ENCODE peak calls at places on chromosomes 7 and 10, in seven cellular contexts. One of them, this sample, is unnamed.
A peak's percentile ranks its signal among the peaks of the same experiment; 100 is the strongest.

GRCh38 chr10:16441106-16441850 is 4.5 kb downstream of the PTER start:
- DNase-seq in GM10248: no peak
- DNase-seq in mucosa of descending colon: no peak
- DNase-seq in ovary: no peak
- DNase-seq in sigmoid colon: no peak
- DNase-seq in PC-3: peak; percentile 8
- DNase-seq in A549: no peak
- DNase-seq in this sample: peak; percentile 16

GRCh38 chr7:106260136-106260561 is 24.6 kb downstream of the NAMPT start:
- DNase-seq in mucosa of descending colon: no peak
- DNase-seq in GM10248: no peak
- DNase-seq in sigmoid colon: no peak
- DNase-seq in ovary: no peak
- DNase-seq in A549: no peak
- DNase-seq in PC-3: no peak
- DNase-seq in this sample: no peak

GRCh38 chr7:43467846-43468245 is 115.1 kb upstream of the STK17A start:
- DNase-seq in mucosa of descending colon: no peak
- DNase-seq in ovary: no peak
- DNase-seq in GM10248: no peak
- DNase-seq in PC-3: no peak
- DNase-seq in A549: no peak
- DNase-seq in sigmoid colon: no peak
- DNase-seq in this sample: no peak

GRCh38 chr10:110818311-110819257 is 53.1 kb upstream of the PDCD4 start:
- DNase-seq in ovary: no peak
- DNase-seq in mucosa of descending colon: peak; percentile 90
- DNase-seq in GM10248: no peak
- DNase-seq in sigmoid colon: peak; percentile 53
- DNase-seq in A549: no peak
- DNase-seq in PC-3: peak; percentile 60
- DNase-seq in this sample: no peak

GRCh38 chr7:156578578-156578940 is 62.0 kb upstream of the RNF32 start:
- DNase-seq in A549: no peak
- DNase-seq in GM10248: no peak
- DNase-seq in sigmoid colon: no peak
- DNase-seq in ovary: no peak
- DNase-seq in mucosa of descending colon: no peak
- DNase-seq in PC-3: no peak
- DNase-seq in this sample: no peak

GRCh38 chr7:2621948-2622640 is 9.7 kb upstream of the TTYH3 start:
- DNase-seq in A549: no peak
- DNase-seq in GM10248: no peak
- DNase-seq in ovary: no peak
- DNase-seq in mucosa of descending colon: peak; percentile 26
- DNase-seq in sigmoid colon: no peak
- DNase-seq in PC-3: no peak
- DNase-seq in this sample: no peak

GRCh38 chr7:56062382-56062781 is 1.7 kb upstream of the SUMF2 start:
- DNase-seq in sigmoid colon: no peak
- DNase-seq in ovary: no peak
- DNase-seq in PC-3: peak; percentile 69
- DNase-seq in A549: no peak
- DNase-seq in GM10248: no peak
- DNase-seq in mucosa of descending colon: no peak
- DNase-seq in this sample: no peak

GRCh38 chr10:132632851-132633684 is 95.5 kb downstream of the INPP5A start:
- DNase-seq in sigmoid colon: peak; percentile 73
- DNase-seq in A549: no peak
- DNase-seq in GM10248: no peak
- DNase-seq in ovary: no peak
- DNase-seq in mucosa of descending colon: no peak
- DNase-seq in PC-3: peak; percentile 11
- DNase-seq in this sample: no peak

GRCh38 chr7:31948041-31948440 is 122.2 kb downstream of the PDE1C start:
- DNase-seq in GM10248: no peak
- DNase-seq in ovary: no peak
- DNase-seq in sigmoid colon: no peak
- DNase-seq in PC-3: peak; percentile 93
- DNase-seq in mucosa of descending colon: peak; percentile 14
- DNase-seq in A549: peak; percentile 79
- DNase-seq in this sample: peak; percentile 62

GRCh38 chr10:9096288-9096687 is 1041.8 kb downstream of the GATA3 start:
- DNase-seq in sigmoid colon: no peak
- DNase-seq in mucosa of descending colon: no peak
- DNase-seq in A549: no peak
- DNase-seq in GM10248: no peak
- DNase-seq in PC-3: no peak
- DNase-seq in ovary: no peak
- DNase-seq in this sample: no peak

GRCh38 chr10:103709341-103709920 is 145.9 kb downstream of the SH3PXD2A start:
- DNase-seq in ovary: no peak
- DNase-seq in sigmoid colon: no peak
- DNase-seq in GM10248: no peak
- DNase-seq in A549: no peak
- DNase-seq in PC-3: peak; percentile 74
- DNase-seq in mucosa of descending colon: no peak
- DNase-seq in this sample: peak; percentile 29

GRCh38 chr7:20892776-20893175 is 106.1 kb upstream of the SP8 start:
- DNase-seq in sigmoid colon: no peak
- DNase-seq in PC-3: no peak
- DNase-seq in ovary: no peak
- DNase-seq in mucosa of descending colon: no peak
- DNase-seq in GM10248: no peak
- DNase-seq in A549: no peak
- DNase-seq in this sample: no peak

GRCh38 chr7:1052031-1052818 is 7.9 kb downstream of the GPR146 start:
- DNase-seq in sigmoid colon: no peak
- DNase-seq in PC-3: no peak
- DNase-seq in A549: no peak
- DNase-seq in GM10248: no peak
- DNase-seq in ovary: no peak
- DNase-seq in mucosa of descending colon: no peak
- DNase-seq in this sample: no peak

GRCh38 chr7:101093907-101094306 is 8.6 kb downstream of the TRIM56 start:
- DNase-seq in sigmoid colon: no peak
- DNase-seq in PC-3: peak; percentile 70
- DNase-seq in GM10248: no peak
- DNase-seq in A549: no peak
- DNase-seq in ovary: no peak
- DNase-seq in mucosa of descending colon: no peak
- DNase-seq in this sample: no peak

GRCh38 chr7:101096957-101097347 is 11.7 kb downstream of the TRIM56 start:
- DNase-seq in sigmoid colon: no peak
- DNase-seq in mucosa of descending colon: no peak
- DNase-seq in ovary: no peak
- DNase-seq in GM10248: no peak
- DNase-seq in A549: no peak
- DNase-seq in PC-3: no peak
- DNase-seq in this sample: no peak

GRCh38 chr7:101094376-101094775 is 9.1 kb downstream of the TRIM56 start:
- DNase-seq in mucosa of descending colon: no peak
- DNase-seq in A549: no peak
- DNase-seq in ovary: no peak
- DNase-seq in GM10248: no peak
- DNase-seq in sigmoid colon: no peak
- DNase-seq in PC-3: no peak
- DNase-seq in this sample: no peak

GRCh38 chr7:101096331-101096956 is 11.2 kb downstream of the TRIM56 start:
- DNase-seq in GM10248: no peak
- DNase-seq in PC-3: no peak
- DNase-seq in sigmoid colon: no peak
- DNase-seq in A549: no peak
- DNase-seq in mucosa of descending colon: no peak
- DNase-seq in ovary: no peak
- DNase-seq in this sample: no peak

GRCh38 chr7:101094791-101095375 is 9.6 kb downstream of the TRIM56 start:
- DNase-seq in ovary: peak; percentile 59
- DNase-seq in A549: peak; percentile 60
- DNase-seq in mucosa of descending colon: peak; percentile 72
- DNase-seq in sigmoid colon: peak; percentile 66
- DNase-seq in GM10248: no peak
- DNase-seq in PC-3: peak; percentile 72
- DNase-seq in this sample: peak; percentile 77
- TF ChIP-seq CTCF in ovary: no peak
- TF ChIP-seq CTCF in A549: peak; percentile 84
- TF ChIP-seq CTCF in mucosa of descending colon: peak; percentile 29
- TF ChIP-seq CTCF in sigmoid colon: no peak
- TF ChIP-seq CTCF in GM10248: peak; percentile 45
- TF ChIP-seq CTCF in PC-3: peak; percentile 75
- TF ChIP-seq CTCF in this sample: peak; percentile 74

GRCh38 chr10:31031205-31031665 is 430 bp downstream of the ZNF438 start:
- DNase-seq in mucosa of descending colon: peak; percentile 91
- DNase-seq in A549: peak; percentile 72
- DNase-seq in PC-3: no peak
- DNase-seq in GM10248: peak; percentile 89
- DNase-seq in sigmoid colon: no peak
- DNase-seq in ovary: no peak
- DNase-seq in this sample: peak; percentile 87
- TF ChIP-seq CTCF in mucosa of descending colon: no peak
- TF ChIP-seq CTCF in A549: no peak
- TF ChIP-seq CTCF in PC-3: no peak
- TF ChIP-seq CTCF in GM10248: no peak
- TF ChIP-seq CTCF in sigmoid colon: no peak
- TF ChIP-seq CTCF in ovary: no peak
- TF ChIP-seq CTCF in this sample: no peak

GRCh38 chr10:56116684-56117083 is 244.4 kb downstream of the ZWINT start:
- DNase-seq in PC-3: peak; percentile 57
- DNase-seq in GM10248: no peak
- DNase-seq in A549: no peak
- DNase-seq in ovary: no peak
- DNase-seq in sigmoid colon: no peak
- DNase-seq in mucosa of descending colon: no peak
- DNase-seq in this sample: peak; percentile 20
- TF ChIP-seq CTCF in PC-3: peak; percentile 85
- TF ChIP-seq CTCF in GM10248: no peak
- TF ChIP-seq CTCF in A549: no peak
- TF ChIP-seq CTCF in ovary: no peak
- TF ChIP-seq CTCF in sigmoid colon: no peak
- TF ChIP-seq CTCF in mucosa of descending colon: no peak
- TF ChIP-seq CTCF in this sample: peak; percentile 33

GRCh38 chr10:106380706-106381105 is 783.8 kb downstream of the SORCS1 start:
- DNase-seq in mucosa of descending colon: no peak
- DNase-seq in sigmoid colon: no peak
- DNase-seq in PC-3: peak; percentile 60
- DNase-seq in ovary: no peak
- DNase-seq in GM10248: no peak
- DNase-seq in A549: no peak
- DNase-seq in this sample: no peak
- TF ChIP-seq CTCF in mucosa of descending colon: no peak
- TF ChIP-seq CTCF in sigmoid colon: no peak
- TF ChIP-seq CTCF in PC-3: no peak
- TF ChIP-seq CTCF in ovary: no peak
- TF ChIP-seq CTCF in GM10248: no peak
- TF ChIP-seq CTCF in A549: no peak
- TF ChIP-seq CTCF in this sample: no peak

GRCh38 chr7:22140597-22140996 is 194.9 kb upstream of the CDCA7L start:
- DNase-seq in sigmoid colon: no peak
- DNase-seq in PC-3: no peak
- DNase-seq in ovary: no peak
- DNase-seq in GM10248: no peak
- DNase-seq in mucosa of descending colon: no peak
- DNase-seq in A549: no peak
- DNase-seq in this sample: no peak

GRCh38 chr7:22143496-22143895 is 197.8 kb upstream of the CDCA7L start:
- DNase-seq in A549: no peak
- DNase-seq in PC-3: no peak
- DNase-seq in ovary: no peak
- DNase-seq in mucosa of descending colon: no peak
- DNase-seq in sigmoid colon: no peak
- DNase-seq in GM10248: no peak
- DNase-seq in this sample: no peak

GRCh38 chr7:22142593-22142992 is 196.9 kb upstream of the CDCA7L start:
- DNase-seq in GM10248: no peak
- DNase-seq in PC-3: no peak
- DNase-seq in ovary: no peak
- DNase-seq in A549: no peak
- DNase-seq in sigmoid colon: no peak
- DNase-seq in mucosa of descending colon: no peak
- DNase-seq in this sample: no peak

GRCh38 chr7:22138886-22139285 is 193.2 kb upstream of the CDCA7L start:
- DNase-seq in PC-3: no peak
- DNase-seq in mucosa of descending colon: no peak
- DNase-seq in ovary: no peak
- DNase-seq in GM10248: no peak
- DNase-seq in sigmoid colon: no peak
- DNase-seq in A549: no peak
- DNase-seq in this sample: no peak

DNA sequence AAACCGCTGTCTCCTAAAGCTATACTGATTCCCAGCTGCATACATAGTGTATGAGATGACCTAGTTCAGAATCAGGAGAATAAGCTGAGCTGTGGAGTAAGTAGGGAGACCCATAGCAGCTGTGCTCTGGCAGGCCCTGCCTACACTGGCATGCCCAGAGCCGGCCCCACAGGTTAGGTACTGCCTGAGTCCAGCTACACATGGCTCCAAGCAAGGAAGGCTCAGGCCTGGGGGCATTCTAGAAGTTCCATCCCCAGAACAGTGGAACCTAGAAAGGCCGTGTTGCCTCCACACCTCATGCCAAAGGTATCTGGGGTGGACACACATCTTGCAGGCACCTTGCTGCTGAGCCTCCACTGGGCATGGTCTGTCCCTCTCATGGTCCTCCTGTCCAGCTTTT is 195.7 kb upstream of the CDCA7L start:
- DNase-seq in GM10248: no peak
- DNase-seq in sigmoid colon: no peak
- DNase-seq in A549: no peak
- DNase-seq in PC-3: no peak
- DNase-seq in ovary: no peak
- DNase-seq in mucosa of descending colon: no peak
- DNase-seq in this sample: no peak
- TF ChIP-seq CTCF in GM10248: no peak
- TF ChIP-seq CTCF in sigmoid colon: no peak
- TF ChIP-seq CTCF in A549: no peak
- TF ChIP-seq CTCF in PC-3: no peak
- TF ChIP-seq CTCF in ovary: no peak
- TF ChIP-seq CTCF in mucosa of descending colon: no peak
- TF ChIP-seq CTCF in this sample: no peak

GRCh38 chr10:24462889-24463552 is 254.1 kb downstream of the KIAA1217 start:
- DNase-seq in sigmoid colon: no peak
- DNase-seq in A549: no peak
- DNase-seq in mucosa of descending colon: no peak
- DNase-seq in ovary: no peak
- DNase-seq in GM10248: no peak
- DNase-seq in PC-3: peak; percentile 41
- DNase-seq in this sample: peak; percentile 28
- TF ChIP-seq CTCF in sigmoid colon: no peak
- TF ChIP-seq CTCF in A549: peak; percentile 24
- TF ChIP-seq CTCF in mucosa of descending colon: no peak
- TF ChIP-seq CTCF in ovary: no peak
- TF ChIP-seq CTCF in GM10248: no peak
- TF ChIP-seq CTCF in PC-3: peak; percentile 71
- TF ChIP-seq CTCF in this sample: peak; percentile 30

This sample was measured in MCF 10A.